ENCODE peak calls at places on chromosomes 3 and 15, in ten cellular contexts. K is AG09309; M is progenitor cell of endocrine pancreas; F is PC-3; B is RWPE1; V is omental fat pad; S is A549; G is cardiac muscle cell; C is activated CD8-positive, alpha-beta T cell treated with anti-CD3 and anti-CD28 coated beads for 36 hours; R is fibroblast of mammary gland. X is an unnamed sample.

GRCh38 chr3:104044002-104044401 is 1322.7 kb upstream of the ALCAM start:
- DNase-seq in K (no peak), M (no peak), F (peak; percentile 30), B (no peak), V (no peak), S (no peak), G (no peak), C (no peak), R (no peak), X (no peak)

GRCh38 chr3:63576826-63577225 is 75.6 kb upstream of the SNTN start:
- DNase-seq in K (no peak), M (no peak), F (peak; percentile 39), B (peak; percentile 38), V (no peak), S (no peak), G (no peak), C (no peak), R (no peak), X (no peak)

GRCh38 chr3:36729204-36730056 is 34.9 kb downstream of the DCLK3 start:
- DNase-seq in K (peak; percentile 37), M (no peak), F (peak; percentile 73), B (peak; percentile 30), V (no peak), S (peak; percentile 47), G (peak; percentile 48), C (no peak), R (peak; percentile 68), X (peak; percentile 55)

GRCh38 chr3:58177747-58178527 is 32.8 kb downstream of the DNASE1L3 start:
- DNase-seq in K (peak; percentile 21), M (peak; percentile 96), F (peak; percentile 89), B (peak; percentile 64), V (peak; percentile 95), S (peak; percentile 69), G (peak; percentile 89), C (peak; percentile 91), R (peak; percentile 76), X (peak; percentile 83)

GRCh38 chr15:77144028-77144427 is 73.1 kb upstream of the TSPAN3 start:
- DNase-seq in K (peak; percentile 20), M (no peak), F (no peak), B (no peak), V (no peak), S (no peak), G (no peak), C (no peak), R (peak; percentile 49), X (no peak)

GRCh38 chr3:46114324-46114988 is 87.2 kb upstream of the XCR1 start:
- DNase-seq in K (peak; percentile 53), M (no peak), F (peak; percentile 92), B (peak; percentile 45), V (no peak), S (no peak), G (no peak), C (no peak), R (peak; percentile 87), X (no peak)

GRCh38 chr3:57048052-57048671 is 12.3 kb upstream of the SPATA12 start:
- DNase-seq in K (peak; percentile 32), M (no peak), F (no peak), B (no peak), V (no peak), S (no peak), G (no peak), C (no peak), R (peak; percentile 89), X (no peak)

GRCh38 chr15:50816191-50816590 is 50.7 kb upstream of the SPPL2A start:
- DNase-seq in K (no peak), M (no peak), F (peak; percentile 82), B (peak; percentile 62), V (no peak), S (no peak), G (peak; percentile 13), C (no peak), R (no peak), X (no peak)

GRCh38 chr3:136194409-136195257 is 1.5 kb downstream of the MSL2 start:
- DNase-seq in K (no peak), M (no peak), F (no peak), B (no peak), V (no peak), S (no peak), G (peak; percentile 46), C (peak; percentile 87), R (no peak), X (peak; percentile 68)

GRCh38 chr15:67094001-67094826 is 28.8 kb downstream of the SMAD3 start:
- DNase-seq in K (no peak), M (no peak), F (no peak), B (no peak), V (no peak), S (no peak), G (no peak), C (no peak), R (no peak), X (no peak)

GRCh38 chr15:92693922-92694331 is 38.4 kb upstream of the FAM174B start:
- DNase-seq in K (no peak), M (no peak), F (peak; percentile 49), B (no peak), V (no peak), S (peak; percentile 79), G (peak; percentile 64), C (peak; percentile 10), R (peak; percentile 19), X (peak; percentile 13)

GRCh38 chr3:55167586-55168317 is 239.9 kb upstream of the LRTM1 start:
- DNase-seq in K (no peak), M (no peak), F (peak; percentile 59), B (no peak), V (no peak), S (no peak), G (no peak), C (no peak), R (peak; percentile 94), X (no peak)

GRCh38 chr15:33808720-33809119 is 159.6 kb upstream of the CHRM5 start:
- DNase-seq in K (peak; percentile 29), M (no peak), F (no peak), B (no peak), V (no peak), S (no peak), G (no peak), C (no peak), R (no peak), X (no peak)

GRCh38 chr15:38557855-38558713 is 6.5 kb downstream of the RASGRP1 start:
- DNase-seq in K (no peak), M (no peak), F (no peak), B (no peak), V (no peak), S (no peak), G (no peak), C (peak; percentile 26), R (no peak), X (peak; percentile 66)

GRCh38 chr3:128343287-128344045 is 123.2 kb downstream of the DNAJB8 start:
- DNase-seq in K (no peak), M (no peak), F (peak; percentile 78), B (peak; percentile 41), V (no peak), S (peak; percentile 20), G (peak; percentile 90), C (no peak), R (peak; percentile 61), X (no peak)

GRCh38 chr3:197975311-197975710 is 15.3 kb downstream of the LMLN start:
- DNase-seq in K (no peak), M (no peak), F (no peak), B (no peak), V (no peak), S (no peak), G (no peak), C (no peak), R (no peak), X (no peak)

DNA sequence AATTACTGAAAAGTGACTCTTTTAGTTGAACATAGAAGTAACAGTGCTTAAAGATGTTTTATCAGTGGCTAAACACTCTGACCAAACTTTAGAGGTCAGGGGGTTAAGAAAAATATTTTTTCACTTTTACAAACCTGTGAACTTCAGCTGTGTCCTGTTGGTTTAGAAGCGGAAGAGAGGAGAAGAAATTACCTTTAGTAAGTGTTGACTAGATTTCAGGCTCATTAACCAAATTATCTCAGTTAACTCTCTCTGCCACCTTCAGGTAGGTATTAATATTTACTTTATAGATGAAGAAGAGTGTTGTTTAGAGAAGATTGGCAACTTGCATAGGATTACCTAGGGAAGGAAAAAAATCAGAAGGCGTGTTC is 151.9 kb upstream of the CMC1 start:
- DNase-seq in K (no peak), M (no peak), F (no peak), B (no peak), V (no peak), S (no peak), G (no peak), C (no peak), R (no peak), X (no peak)
- TF ChIP-seq CTCF in K (no peak), M (no peak), F (no peak), B (no peak), V (no peak), S (no peak), G (no peak), C (no peak), R (no peak), X (no peak)

GRCh38 chr15:48084759-48085420 is 35.9 kb upstream of the SLC24A5 start:
- DNase-seq in K (no peak), M (no peak), F (peak; percentile 37), B (peak; percentile 48), V (no peak), S (no peak), G (peak; percentile 71), C (no peak), R (peak; percentile 35), X (peak; percentile 36)
- TF ChIP-seq CTCF in K (peak; percentile 40), M (peak; percentile 64), F (peak; percentile 60), B (peak; percentile 44), V (no peak), S (no peak), G (peak; percentile 55), C (no peak), R (peak; percentile 44), X (peak; percentile 32)

GRCh38 chr3:193665370-193665989 is 72.5 kb downstream of the OPA1 start:
- DNase-seq in K (peak; percentile 11), M (no peak), F (peak; percentile 63), B (peak; percentile 20), V (no peak), S (no peak), G (peak; percentile 14), C (no peak), R (peak; percentile 54), X (peak; percentile 36)
- TF ChIP-seq CTCF in K (peak; percentile 19), M (peak; percentile 76), F (peak; percentile 75), B (peak; percentile 58), V (no peak), S (peak; percentile 49), G (peak; percentile 42), C (peak; percentile 74), R (peak; percentile 42), X (no peak)

DNA sequence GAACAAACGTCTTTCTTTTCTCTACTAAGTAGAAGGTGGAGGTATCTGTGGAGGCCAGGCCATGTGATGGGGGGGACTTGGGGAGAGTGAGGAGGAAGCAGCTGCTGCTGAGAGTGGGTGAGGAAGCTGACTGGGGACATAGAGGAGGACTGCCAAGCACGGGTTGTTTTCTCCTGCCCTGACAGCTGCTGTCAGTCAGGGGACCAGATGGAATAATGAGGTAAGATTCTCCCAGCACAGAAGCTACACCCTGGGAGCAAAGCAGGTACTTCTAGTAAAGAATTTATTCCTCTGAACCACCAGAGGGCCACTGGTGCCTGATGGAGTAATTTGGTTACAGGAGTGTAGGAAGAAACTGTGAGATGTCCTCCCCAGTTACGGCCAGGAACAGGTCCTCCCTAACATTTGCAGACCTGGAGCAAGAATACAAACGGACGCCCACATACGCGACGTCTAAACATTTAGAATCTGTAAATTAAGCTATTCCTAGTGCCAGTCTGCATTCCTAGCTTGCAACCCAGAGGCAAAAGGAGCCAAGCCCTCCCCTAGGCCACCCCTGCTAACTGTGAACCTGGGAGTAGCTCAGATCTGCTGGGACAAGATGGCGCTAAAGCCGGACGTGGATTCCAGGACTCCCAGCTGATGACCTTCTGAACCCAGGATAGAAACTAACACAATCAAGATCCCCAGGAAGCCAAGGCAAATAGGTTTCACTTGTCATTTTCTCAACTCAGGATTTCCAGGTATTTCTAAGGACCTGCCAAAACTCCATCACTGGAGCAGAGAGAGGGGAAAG is 14.8 kb downstream of the CRYGS start:
- DNase-seq in K (no peak), M (no peak), F (peak; percentile 14), B (no peak), V (no peak), S (no peak), G (no peak), C (no peak), R (no peak), X (no peak)
- TF ChIP-seq CTCF in K (no peak), M (peak; percentile 17), F (peak; percentile 14), B (no peak), V (no peak), S (no peak), G (no peak), C (peak; percentile 19), R (no peak), X (peak; percentile 19)

X was measured in GM12865.